ENCODE peak calls at places on chromosomes 13 and 19, in six cellular contexts. J is A549, T is HepG2, S is GM12878, Y is upper lobe of left lung, L is K562. A is an unnamed sample.

GRCh38 chr13:110454227-110454859 is 107.2 kb downstream of the RAB20 start:
- ATAC-seq in J (no peak), L (no peak), Y (no peak), T (peak), S (no peak), A (no peak)

GRCh38 chr13:48750588-48751383 is 97.1 kb downstream of the CYSLTR2 start:
- ATAC-seq in S (no peak), L (no peak), J (no peak), T (no peak), Y (peak), A (peak)

GRCh38 chr19:21087871-21088270 is 5.9 kb downstream of the ZNF714 start:
- ATAC-seq in L (no peak), J (no peak), S (no peak), Y (no peak), T (no peak), A (no peak)

GRCh38 chr13:39370554-39370953 is 232.4 kb downstream of the LHFPL6 start:
- ATAC-seq in L (no peak), T (no peak), S (no peak), J (no peak), Y (no peak), A (no peak)

GRCh38 chr13:30165071-30165470 is 142.3 kb downstream of the KATNAL1 start:
- ATAC-seq in S (no peak), J (no peak), Y (no peak), T (no peak), L (no peak), A (no peak)

GRCh38 chr13:46983881-46984280 is 87.0 kb upstream of the HTR2A start:
- ATAC-seq in T (peak), L (no peak), J (no peak), S (peak), Y (no peak), A (no peak)

GRCh38 chr19:42563352-42564210 is 31.1 kb downstream of the CEACAM8 start:
- ATAC-seq in Y (peak), T (peak), J (peak), L (peak), S (peak), A (peak)

GRCh38 chr19:2391118-2391725 is 31.2 kb downstream of the TMPRSS9 start:
- ATAC-seq in T (no peak), S (peak), J (peak), L (peak), Y (peak), A (no peak)

GRCh38 chr13:44199627-44200207 is 173.9 kb upstream of the SERP2 start:
- ATAC-seq in Y (peak), L (no peak), T (no peak), S (no peak), J (no peak), A (peak)

GRCh38 chr19:7152568-7152967 is 83.1 kb downstream of the ZNF557 start:
- ATAC-seq in S (no peak), L (peak), J (peak), T (peak), Y (no peak), A (no peak)

GRCh38 chr13:93227906-93228801 is 1.5 kb downstream of the GPC6 start:
- ATAC-seq in L (peak), T (peak), S (no peak), J (peak), Y (peak), A (peak)

GRCh38 chr19:28485300-28485699 is 727.7 kb downstream of the UQCRFS1 start:
- ATAC-seq in S (no peak), L (no peak), Y (peak), J (no peak), T (no peak), A (no peak)

GRCh38 chr19:29563688-29564087 is 37.9 kb downstream of the VSTM2B start:
- ATAC-seq in Y (no peak), T (peak), J (peak), S (no peak), L (peak), A (no peak)

GRCh38 chr13:98741741-98742435 is 10.6 kb downstream of the SLC15A1 start:
- ATAC-seq in T (peak), Y (no peak), S (no peak), J (no peak), L (no peak), A (no peak)

GRCh38 chr13:19561585-19561984 is 253 bp upstream of the TPTE2 start:
- ATAC-seq in L (no peak), Y (peak), S (no peak), T (no peak), J (no peak), A (no peak)

GRCh38 chr13:42396501-42396900 is 124.5 kb downstream of the AKAP11 start:
- ATAC-seq in L (no peak), J (no peak), S (peak), Y (no peak), T (no peak), A (no peak)

GRCh38 chr13:23866420-23867026 is 22.7 kb downstream of the MIPEP start:
- ATAC-seq in S (no peak), L (peak), J (peak), T (no peak), Y (no peak), A (no peak)

GRCh38 chr19:2587001-2587719 is 111.2 kb downstream of the GADD45B start:
- ATAC-seq in J (peak), Y (no peak), S (no peak), L (no peak), T (peak), A (no peak)

GRCh38 chr19:46296722-46297431 is at the start of gene HIF3A:
- ATAC-seq in S (no peak), T (no peak), L (peak), J (no peak), Y (no peak), A (peak)

GRCh38 chr19:28500982-28501633 is 711.8 kb downstream of the UQCRFS1 start:
- ATAC-seq in T (no peak), L (no peak), J (no peak), S (no peak), Y (no peak), A (no peak)

GRCh38 chr19:41543582-41543981 is 32.4 kb upstream of the CEACAM21 start:
- ATAC-seq in J (no peak), L (no peak), S (no peak), T (no peak), Y (no peak), A (no peak)

GRCh38 chr19:45781282-45782161 is 768 bp downstream of the DMPK start:
- ATAC-seq in T (peak), L (no peak), J (peak), Y (peak), S (no peak), A (no peak)

GRCh38 chr19:28569132-28570114 is 643.5 kb downstream of the UQCRFS1 start:
- ATAC-seq in Y (no peak), L (no peak), T (no peak), J (no peak), S (no peak), A (no peak)

GRCh38 chr19:6038634-6039405 is 60.9 kb upstream of the RANBP3 start:
- ATAC-seq in L (no peak), J (no peak), S (peak), Y (no peak), T (no peak), A (no peak)

GRCh38 chr13:112990783-112991182 is 21.8 kb downstream of the MCF2L start:
- ATAC-seq in Y (no peak), L (peak), J (no peak), T (no peak), S (no peak), A (no peak)

GRCh38 chr13:24075137-24075975 is 85.2 kb upstream of the SPATA13 start:
- ATAC-seq in L (no peak), T (peak), S (no peak), Y (no peak), J (peak), A (no peak)

GRCh38 chr13:33657274-33657673 is 160.7 kb upstream of the RFC3 start:
- ATAC-seq in S (no peak), L (no peak), J (no peak), Y (no peak), T (peak), A (no peak)

GRCh38 chr19:33395561-33396550 is 22.3 kb downstream of the CEBPG start:
- ATAC-seq in L (no peak), Y (no peak), S (no peak), J (no peak), T (no peak), A (no peak)

GRCh38 chr13:80029170-80029569 is 311.8 kb downstream of the SPRY2 start:
- ATAC-seq in Y (no peak), J (no peak), S (no peak), T (no peak), L (no peak), A (no peak)

GRCh38 chr13:29906432-29907011 is 56.1 kb upstream of the UBL3 start:
- ATAC-seq in L (no peak), J (no peak), T (no peak), Y (no peak), S (no peak), A (no peak)

GRCh38 chr19:23542562-23542961 is 144.4 kb downstream of the ZNF675 start:
- ATAC-seq in L (no peak), S (no peak), J (no peak), T (no peak), Y (no peak), A (no peak)

GRCh38 chr19:34990578-34991192 is 9.4 kb upstream of the GRAMD1A start:
- ATAC-seq in Y (no peak), J (no peak), S (peak), T (no peak), L (no peak), A (no peak)

DNA sequence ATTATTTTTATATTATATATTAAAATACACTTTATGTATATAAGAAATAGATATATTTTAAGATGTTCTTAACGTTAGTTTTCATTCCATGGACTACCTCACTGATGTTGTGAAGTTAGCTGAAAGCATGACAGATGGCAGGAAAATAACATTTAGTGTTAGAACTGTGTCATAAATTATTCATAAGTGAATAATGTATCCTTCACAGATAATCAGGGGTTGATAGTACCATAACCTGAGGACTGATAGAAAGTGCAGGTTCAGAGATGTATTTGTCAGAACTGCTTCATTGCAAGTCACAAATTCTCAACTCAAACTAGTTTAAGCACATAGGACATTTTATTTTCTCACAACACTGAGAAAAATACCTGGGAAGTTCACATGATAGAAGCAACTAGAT is 14.6 kb upstream of the DIAPH3 start:
- ATAC-seq in S (no peak), T (no peak), Y (no peak), J (no peak), L (no peak), A (no peak)
- TF ChIP-seq EP300 in S (no peak), T (no peak), Y (no peak), J (no peak), L (no peak), A (no peak)

DNA sequence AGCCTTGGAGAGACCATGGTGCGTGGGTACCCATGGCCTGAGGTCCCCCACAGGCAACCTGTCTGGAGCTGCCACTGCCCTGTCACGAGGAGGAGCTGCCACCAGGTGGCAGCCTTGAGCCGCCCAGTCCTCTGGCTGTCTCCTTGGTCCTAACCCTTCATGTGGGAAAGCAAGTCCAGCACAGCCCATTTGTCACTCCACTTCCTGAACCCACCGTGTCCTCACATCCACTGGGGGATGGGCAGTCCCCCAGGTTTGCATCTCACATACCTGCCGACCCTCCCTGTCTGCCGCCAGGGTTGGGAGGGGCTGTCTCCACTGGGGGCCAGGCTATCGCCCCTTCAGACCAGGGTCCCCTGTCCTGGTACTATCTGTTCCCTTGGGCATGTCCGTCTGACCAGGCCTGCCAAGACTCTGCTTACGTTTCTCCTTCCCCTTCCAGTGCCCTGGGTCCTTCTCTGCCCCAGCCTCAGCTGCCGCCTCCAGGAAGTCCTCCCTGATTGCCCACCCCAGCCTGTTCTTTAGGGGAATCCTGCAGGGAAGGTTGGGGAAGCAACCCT is 4.5 kb downstream of the FAM174C start:
- ATAC-seq in T (peak), L (peak), J (peak), Y (peak), S (peak), A (peak)
- TF ChIP-seq POLR2A in T (no peak), L (peak), J (no peak), Y (no peak), S (peak), A (no peak)

DNA sequence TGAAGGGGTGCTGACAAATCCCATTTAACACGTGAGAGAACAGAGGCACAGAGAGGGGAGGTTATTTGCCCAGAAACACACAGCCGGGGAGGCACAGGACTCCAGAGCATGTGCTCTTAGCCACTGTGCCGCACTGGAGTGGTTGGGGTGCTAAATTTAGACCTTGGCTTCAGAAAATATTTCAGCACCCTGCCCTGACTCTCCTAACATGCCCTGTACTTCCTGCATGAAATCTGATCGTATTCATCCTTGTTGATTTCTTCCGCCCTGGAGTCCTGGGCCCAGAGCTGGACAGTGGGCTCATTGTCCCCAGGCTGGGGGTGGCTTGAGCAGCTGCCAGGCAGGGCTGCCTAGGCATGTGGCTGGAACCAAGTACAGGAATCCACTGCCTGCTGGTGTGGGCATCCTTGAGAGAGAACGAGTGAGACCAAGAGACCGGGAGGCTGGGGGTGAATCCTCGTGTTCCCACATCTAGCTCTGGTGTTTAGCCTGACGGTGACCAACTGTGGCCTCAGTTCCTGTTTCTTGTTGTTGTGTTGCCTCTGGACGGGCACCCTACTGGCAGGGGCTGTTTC is 5.3 kb downstream of the SLC27A1 start:
- ATAC-seq in T (peak), L (no peak), Y (peak), J (no peak), S (no peak), A (peak)
- TF ChIP-seq EP300 in T (peak), L (no peak), Y (no peak), J (no peak), S (no peak), A (no peak)

GRCh38 chr19:36847968-36848367 is 2.7 kb upstream of the ZNF345 start:
- ATAC-seq in Y (no peak), T (no peak), S (no peak), J (no peak), L (no peak), A (no peak)

GRCh38 chr19:36850646-36851442 is at the start of gene ZNF345:
- ATAC-seq in Y (peak), T (peak), S (peak), L (peak), J (peak), A (peak)

GRCh38 chr19:36851898-36852297 is 1.2 kb downstream of the ZNF345 start:
- ATAC-seq in L (no peak), S (no peak), Y (no peak), T (no peak), J (no peak), A (no peak)

GRCh38 chr19:36849701-36850645 is 703 bp upstream of the ZNF345 start:
- ATAC-seq in J (peak), Y (peak), L (peak), T (peak), S (peak), A (peak)
- TF ChIP-seq POLR2A in J (no peak), Y (no peak), L (no peak), T (peak), S (peak), A (peak)

DNA sequence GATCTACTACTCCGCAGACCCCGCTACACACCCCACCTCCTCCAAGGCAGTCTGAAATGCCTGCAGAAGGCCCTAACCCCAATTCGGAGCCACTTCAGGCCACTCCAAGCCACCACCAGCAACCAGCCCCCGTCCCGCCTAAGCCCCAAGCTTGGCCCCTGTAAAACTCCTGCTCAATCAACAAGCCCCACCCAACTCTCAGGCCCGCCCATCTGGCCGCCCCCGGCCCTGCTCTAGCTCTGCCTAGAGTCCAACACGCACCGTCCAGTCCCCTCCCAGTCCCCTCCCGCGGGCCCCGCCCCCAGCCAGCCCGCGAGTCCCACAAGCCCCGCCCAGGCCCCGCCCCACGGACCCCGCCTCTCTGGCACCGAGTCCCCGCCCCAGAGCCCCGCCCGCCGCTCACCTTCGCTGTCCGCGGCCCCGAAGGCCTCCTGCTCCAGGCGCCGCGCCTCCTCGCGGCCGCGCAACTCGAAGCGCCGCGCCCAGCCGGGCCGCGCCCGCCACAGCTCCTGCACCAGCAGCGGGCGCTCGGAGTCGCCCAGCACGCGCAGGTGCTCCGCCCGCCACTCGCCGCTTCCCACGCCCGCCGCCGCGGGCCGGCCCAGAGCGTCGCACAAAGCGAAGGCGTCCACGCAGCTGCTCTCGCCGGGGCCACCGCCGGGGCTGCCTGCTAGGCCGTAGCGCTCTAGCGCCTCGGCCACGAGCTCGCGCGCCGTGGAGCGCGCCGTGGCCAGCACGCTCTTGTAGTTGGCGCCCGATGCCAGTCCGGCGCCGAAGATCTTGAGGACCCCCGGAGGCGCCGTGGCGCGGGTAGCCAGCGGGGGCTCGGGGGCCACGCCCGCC is 1.6 kb downstream of the RASIP1 start:
- ATAC-seq in S (peak), J (peak), L (peak), Y (peak), T (peak), A (peak)
- TF ChIP-seq EP300 in S (no peak), J (no peak), L (peak), Y (no peak), T (peak), A (no peak)